ENCODE peak calls at places on chromosome 4, in four cellular contexts. Z is A549, D is GM12878, H is K562. J is an unnamed sample.

GRCh38 chr4:146916479-146917076 is 29.1 kb downstream of the TTC29 start:
- DNase-seq in Z (peak), D (peak), H (peak), J (peak)

GRCh38 chr4:8706221-8707044 is 113.9 kb downstream of the CPZ start:
- DNase-seq in Z (no peak), D (no peak), H (no peak), J (no peak)

GRCh38 chr4:2800691-2801596 is 8.1 kb downstream of the SH3BP2 start:
- DNase-seq in Z (no peak), D (peak), H (peak), J (peak)

GRCh38 chr4:8247047-8247930 is 22.3 kb upstream of the HTRA3 start:
- DNase-seq in Z (no peak), D (no peak), H (no peak), J (no peak)

GRCh38 chr4:180164799-180165198 is 2078.4 kb upstream of the TENM3 start:
- DNase-seq in Z (no peak), D (no peak), H (no peak), J (peak)

GRCh38 chr4:142248946-142249345 is 597.2 kb downstream of the INPP4B start:
- DNase-seq in Z (no peak), D (no peak), H (no peak), J (peak)

GRCh38 chr4:42673084-42673429 is 16.2 kb upstream of the ATP8A1 start:
- DNase-seq in Z (no peak), D (no peak), H (no peak), J (no peak)

GRCh38 chr4:71120831-71121524 is 127.5 kb downstream of the DCK start:
- DNase-seq in Z (no peak), D (no peak), H (no peak), J (no peak)

GRCh38 chr4:179927473-179927872 is 2315.7 kb upstream of the TENM3 start:
- DNase-seq in Z (no peak), D (no peak), H (no peak), J (no peak)

GRCh38 chr4:38804654-38805295 is at the start of gene TLR1:
- DNase-seq in Z (no peak), D (peak), H (no peak), J (peak)

GRCh38 chr4:118033148-118034060 is 882 bp upstream of the NDST3 start:
- DNase-seq in Z (peak), D (no peak), H (no peak), J (peak)

GRCh38 chr4:72326692-72327632 is 242.1 kb downstream of the ADAMTS3 start:
- DNase-seq in Z (peak), D (no peak), H (no peak), J (peak)

GRCh38 chr4:168522829-168523228 is 26.0 kb downstream of the PALLD start:
- DNase-seq in Z (no peak), D (no peak), H (no peak), J (peak)

GRCh38 chr4:6333301-6334202 is 63.9 kb downstream of the WFS1 start:
- DNase-seq in Z (no peak), D (no peak), H (peak), J (no peak)

GRCh38 chr4:163090997-163091684 is 75.5 kb downstream of the NAF1 start:
- DNase-seq in Z (no peak), D (no peak), H (no peak), J (no peak)
- TF ChIP-seq ELK1 in Z (no peak), D (no peak), H (no peak), J (no peak)

GRCh38 chr4:149264093-149264733 is 551.4 kb downstream of the IQCM start:
- DNase-seq in Z (no peak), D (peak), H (peak), J (peak)
- TF ChIP-seq ELK1 in Z (no peak), D (no peak), H (no peak), J (no peak)

DNA sequence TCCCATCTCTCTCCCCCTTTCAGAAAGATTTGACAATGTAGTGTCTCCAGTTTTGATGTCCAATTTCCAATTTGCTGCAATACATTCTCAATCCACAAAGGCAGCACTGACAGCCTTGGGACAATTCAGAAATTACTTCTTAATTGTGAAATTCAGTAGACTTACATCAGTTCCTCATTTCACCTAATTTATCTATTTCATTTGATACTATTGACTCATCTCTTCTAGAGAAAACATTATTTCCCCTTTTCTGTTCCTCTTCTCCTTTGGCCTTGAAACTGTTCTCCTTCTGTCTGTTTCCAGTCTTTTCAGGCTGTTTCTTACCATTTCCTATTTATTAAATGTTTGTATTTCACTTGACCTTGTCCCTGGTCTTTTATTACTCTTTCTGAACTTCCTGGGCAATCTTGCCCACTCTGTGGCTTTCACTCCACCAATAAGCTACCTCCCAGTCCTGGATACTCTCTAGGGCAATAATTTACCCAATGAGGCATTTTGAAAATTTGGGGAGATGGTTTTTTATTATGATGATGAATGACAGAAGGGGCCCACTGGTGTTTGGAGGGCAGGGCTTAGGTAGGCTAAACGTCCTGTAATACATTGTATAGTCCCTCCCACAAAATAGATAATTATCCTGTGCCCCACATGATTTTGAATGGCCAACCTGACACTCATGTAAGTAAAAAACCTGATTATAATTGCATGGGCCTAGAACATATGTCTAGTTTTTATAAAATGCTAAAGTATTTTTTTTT is 498.0 kb upstream of the BOD1L1 start:
- DNase-seq in Z (no peak), D (peak), H (no peak), J (no peak)
- TF ChIP-seq ELK1 in Z (no peak), D (no peak), H (no peak), J (no peak)

GRCh38 chr4:4421356-4421755 is 34.5 kb downstream of the NSG1 start:
- DNase-seq in Z (no peak), D (no peak), H (no peak), J (no peak)
- TF ChIP-seq ELK1 in Z (no peak), D (no peak), H (no peak), J (no peak)

GRCh38 chr4:139869810-139870209 is 204.2 kb downstream of the MGST2 start:
- DNase-seq in Z (no peak), D (no peak), H (no peak), J (no peak)

GRCh38 chr4:139876328-139876941 is 210.8 kb downstream of the MGST2 start:
- DNase-seq in Z (no peak), D (no peak), H (no peak), J (no peak)

GRCh38 chr4:139873111-139873866 is 207.7 kb downstream of the MGST2 start:
- DNase-seq in Z (no peak), D (no peak), H (no peak), J (peak)

GRCh38 chr4:139875456-139875855 is 209.8 kb downstream of the MGST2 start:
- DNase-seq in Z (no peak), D (no peak), H (no peak), J (no peak)

DNA sequence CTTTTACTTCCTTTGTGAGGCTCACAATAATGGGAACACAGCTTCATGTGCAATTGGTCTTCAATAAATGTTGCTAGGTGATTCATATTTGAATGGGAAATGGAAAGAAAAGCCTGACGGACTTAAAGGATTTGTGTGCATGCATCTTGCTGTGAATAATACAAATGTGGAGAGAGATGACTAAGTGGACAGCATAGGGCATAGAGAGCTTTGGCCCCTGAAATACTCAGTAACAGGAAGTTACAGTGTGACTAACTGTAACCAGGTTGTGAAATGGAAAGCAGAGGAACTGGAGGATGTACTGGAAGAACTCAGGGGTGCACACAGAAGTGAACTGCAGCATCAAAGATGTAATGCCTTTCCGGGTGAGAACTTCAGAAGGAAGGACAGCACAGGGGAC is 206.7 kb downstream of the MGST2 start:
- DNase-seq in Z (no peak), D (no peak), H (no peak), J (peak)
- TF ChIP-seq ELK1 in Z (no peak), D (no peak), H (no peak), J (no peak)

GRCh38 chr4:124940387-124940786 is 227.9 kb upstream of the ANKRD50 start:
- DNase-seq in Z (no peak), D (no peak), H (no peak), J (peak)
- TF ChIP-seq ELK1 in Z (no peak), D (no peak), H (no peak), J (no peak)